ENCODE peak calls at places on chromosomes 7 and 10, in five cellular contexts. X, M, Z, D and U are unnamed samples.

GRCh38 chr10:89085153-89085552 is 94.6 kb downstream of the FAS start:
- DNase-seq in M (no peak), X (no peak), D (no peak), Z (no peak), U (no peak)

GRCh38 chr7:2956526-2957368 is 86.9 kb downstream of the CARD11 start:
- DNase-seq in M (no peak), Z (no peak), X (peak), D (peak), U (no peak)

GRCh38 chr10:52172581-52172980 is 141.5 kb upstream of the DKK1 start:
- DNase-seq in M (no peak), X (no peak), Z (no peak), D (no peak), U (no peak)

GRCh38 chr10:95247881-95248583 is 42.8 kb downstream of the PDLIM1 start:
- DNase-seq in M (no peak), X (no peak), Z (no peak), D (no peak), U (no peak)

GRCh38 chr7:25478925-25479324 is 250.6 kb upstream of the NPVF start:
- DNase-seq in Z (no peak), D (no peak), M (no peak), X (no peak), U (no peak)

GRCh38 chr10:95988702-95989101 is 54.7 kb upstream of the CCNJ start:
- DNase-seq in M (no peak), X (no peak), D (no peak), Z (no peak), U (no peak)

GRCh38 chr10:42951486-42952251 is 125.2 kb upstream of the RET start:
- DNase-seq in Z (no peak), X (peak), M (no peak), D (no peak), U (peak)

GRCh38 chr10:113992601-113993011 is 51.1 kb upstream of the ADRB1 start:
- DNase-seq in Z (no peak), M (no peak), X (peak), D (no peak), U (no peak)

GRCh38 chr10:132721725-132722124 is 64.2 kb downstream of the NKX6-2 start:
- DNase-seq in X (no peak), D (no peak), Z (no peak), M (no peak), U (no peak)

GRCh38 chr7:26345837-26346236 is 54.2 kb downstream of the SNX10 start:
- DNase-seq in Z (no peak), M (no peak), D (no peak), X (no peak), U (no peak)

DNA sequence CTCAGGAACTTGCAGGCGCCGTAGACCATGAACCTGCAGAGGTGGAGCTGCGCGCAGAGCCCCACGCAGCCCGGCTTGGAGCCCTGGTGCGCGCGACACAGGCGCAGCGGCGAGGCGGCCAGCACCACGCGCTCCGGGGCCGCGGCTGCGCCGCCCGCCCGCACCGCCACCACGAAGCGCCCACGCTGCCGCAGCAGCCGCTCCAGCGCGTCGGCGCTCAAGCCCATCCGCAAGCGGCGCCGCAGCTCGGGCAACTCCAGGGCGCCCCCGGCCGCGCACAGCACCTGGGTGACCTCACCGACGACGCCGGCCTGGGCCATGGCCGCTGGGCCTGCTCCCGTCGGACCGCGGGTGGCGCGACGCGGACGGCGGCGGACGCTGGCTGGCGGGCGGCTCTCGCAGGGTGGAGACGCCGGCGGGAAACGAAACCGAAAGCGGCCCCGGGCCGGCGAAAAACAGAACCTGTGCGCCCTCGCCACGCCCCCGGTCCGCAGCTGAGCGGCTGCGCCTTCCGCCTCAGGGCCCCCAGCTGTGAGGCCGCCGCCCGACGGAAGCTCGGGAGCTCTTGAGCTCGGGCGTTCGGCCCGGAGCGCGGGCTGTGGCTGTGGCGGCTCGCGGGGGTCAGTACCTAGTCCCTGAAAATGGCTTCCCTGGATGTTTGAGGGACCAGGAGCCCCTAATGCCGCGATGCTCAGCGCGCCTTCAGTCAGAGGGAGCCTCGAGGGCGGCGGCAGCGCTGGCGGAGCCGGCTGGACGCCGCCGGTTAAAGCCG is at the start of gene PARP12:
- DNase-seq in D (no peak), X (peak), Z (peak), M (peak), U (peak)
- TF ChIP-seq POLR2A in D (no peak), X (peak), Z (peak), M (peak), U (no peak)

GRCh38 chr7:4714161-4714700 is 32.1 kb downstream of the FOXK1 start:
- DNase-seq in M (no peak), Z (no peak), D (no peak), X (no peak), U (no peak)

GRCh38 chr7:4715385-4715770 is 33.3 kb downstream of the FOXK1 start:
- DNase-seq in Z (peak), D (no peak), M (peak), X (peak), U (peak)

GRCh38 chr7:4716946-4717694 is 35.0 kb downstream of the FOXK1 start:
- DNase-seq in X (no peak), D (no peak), M (no peak), Z (no peak), U (no peak)

GRCh38 chr7:4713183-4713784 is 31.2 kb downstream of the FOXK1 start:
- DNase-seq in X (no peak), M (no peak), D (no peak), Z (peak), U (no peak)

GRCh38 chr7:4714767-4715384 is 32.8 kb downstream of the FOXK1 start:
- DNase-seq in D (no peak), X (no peak), Z (no peak), M (no peak), U (no peak)
- H3K27ac ChIP-seq in D (no peak), X (no peak), Z (peak), M (peak), U (peak)

GRCh38 chr7:108575156-108575555 is 5.5 kb downstream of the DNAJB9 start:
- DNase-seq in M (no peak), D (no peak), Z (no peak), X (no peak), U (no peak)
- TF ChIP-seq POLR2AphosphoS5 in M (no peak), D (no peak), Z (no peak), X (no peak), U (no peak)

DNA sequence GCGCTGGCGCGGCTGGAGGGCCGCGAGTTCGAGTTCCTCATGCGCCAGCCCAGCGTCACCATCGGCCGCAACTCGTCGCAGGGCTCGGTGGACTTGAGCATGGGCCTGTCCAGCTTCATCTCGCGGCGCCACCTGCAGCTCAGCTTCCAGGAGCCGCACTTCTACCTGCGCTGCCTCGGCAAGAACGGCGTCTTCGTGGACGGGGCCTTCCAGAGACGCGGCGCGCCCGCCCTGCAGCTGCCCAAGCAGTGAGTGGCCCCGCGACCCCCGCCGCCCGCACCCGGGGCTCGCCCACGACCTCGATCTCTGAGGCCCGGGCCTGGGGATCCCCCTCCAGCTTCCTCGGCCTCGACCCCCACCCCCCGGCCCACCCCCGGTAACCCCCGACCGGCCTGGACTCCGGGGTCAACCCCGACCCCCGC is 537 bp downstream of the FOXK1 start:
- DNase-seq in D (no peak), X (peak), Z (peak), M (no peak), U (peak)
- TF ChIP-seq POLR2A in D (no peak), X (no peak), Z (no peak), M (no peak), U (no peak)

GRCh38 chr7:100035865-100036264 is 13.7 kb upstream of the ZSCAN21 start:
- DNase-seq in X (no peak), M (no peak), Z (no peak), D (no peak), U (no peak)

GRCh38 chr7:100038326-100038725 is 11.2 kb upstream of the ZSCAN21 start:
- DNase-seq in X (no peak), Z (no peak), D (no peak), M (peak), U (no peak)

GRCh38 chr7:100034871-100035510 is 14.6 kb upstream of the ZSCAN21 start:
- DNase-seq in D (no peak), M (no peak), Z (no peak), X (no peak), U (no peak)

GRCh38 chr7:100044719-100045118 is 4.9 kb upstream of the ZSCAN21 start:
- DNase-seq in X (no peak), M (no peak), Z (peak), D (no peak), U (no peak)

DNA sequence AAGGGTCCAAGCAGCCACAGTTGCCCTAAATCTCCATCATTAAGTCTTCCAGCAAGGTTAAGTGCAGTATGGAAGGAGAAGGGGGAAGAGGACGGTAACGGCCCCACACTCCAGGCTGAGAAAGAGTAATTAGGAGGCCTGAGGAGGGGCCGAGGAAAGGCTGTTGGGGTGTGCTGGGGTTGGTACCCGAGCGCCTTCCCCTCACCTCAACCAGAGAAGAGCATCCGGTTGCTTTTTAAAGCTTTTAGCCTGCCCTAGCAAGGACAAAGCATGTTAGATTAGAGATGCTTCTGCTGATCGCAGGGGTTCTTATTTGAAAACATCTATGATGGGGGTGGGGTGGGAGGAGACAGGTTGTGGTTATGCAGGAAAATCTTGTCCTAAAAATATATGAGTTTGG is 9.0 kb upstream of the ZSCAN21 start:
- DNase-seq in D (no peak), M (no peak), X (no peak), Z (no peak), U (no peak)
- H3K27ac ChIP-seq in D (no peak), M (peak), X (no peak), Z (no peak), U (no peak)